ENCODE peak calls at places on chromosomes 2 and 18, in nine cellular contexts. One of them, this sample, is unnamed.

GRCh38 chr2:168457177-168457905 is 1.3 kb downstream of the CERS6 start:
- DNase-seq in HCT116: no peak
- DNase-seq in HepG2: no peak
- DNase-seq in Panc1: no peak
- DNase-seq in K562: no peak
- DNase-seq in GM12878: peak
- DNase-seq in GM23338: no peak
- DNase-seq in endothelial cell of umbilical vein: peak
- DNase-seq in prostate gland: no peak
- DNase-seq in this sample: peak

GRCh38 chr2:28160986-28161425 is 231.7 kb upstream of the FOSL2 start:
- DNase-seq in HCT116: no peak
- DNase-seq in HepG2: no peak
- DNase-seq in Panc1: no peak
- DNase-seq in K562: no peak
- DNase-seq in GM12878: no peak
- DNase-seq in GM23338: peak
- DNase-seq in endothelial cell of umbilical vein: no peak
- DNase-seq in prostate gland: no peak
- DNase-seq in this sample: no peak

GRCh38 chr2:135844285-135844985 is 7.5 kb upstream of the LCT start:
- DNase-seq in HCT116: no peak
- DNase-seq in HepG2: no peak
- DNase-seq in Panc1: no peak
- DNase-seq in K562: no peak
- DNase-seq in GM12878: no peak
- DNase-seq in GM23338: no peak
- DNase-seq in endothelial cell of umbilical vein: no peak
- DNase-seq in prostate gland: no peak
- DNase-seq in this sample: no peak

GRCh38 chr2:10161961-10162441 is 39.5 kb downstream of the RRM2 start:
- DNase-seq in HCT116: no peak
- DNase-seq in HepG2: no peak
- DNase-seq in Panc1: no peak
- DNase-seq in K562: no peak
- DNase-seq in GM12878: no peak
- DNase-seq in GM23338: no peak
- DNase-seq in endothelial cell of umbilical vein: peak
- DNase-seq in prostate gland: no peak
- DNase-seq in this sample: no peak

GRCh38 chr18:48436907-48437306 is 27.7 kb upstream of the ZBTB7C start:
- DNase-seq in HCT116: no peak
- DNase-seq in HepG2: no peak
- DNase-seq in Panc1: no peak
- DNase-seq in K562: no peak
- DNase-seq in GM12878: no peak
- DNase-seq in GM23338: no peak
- DNase-seq in endothelial cell of umbilical vein: no peak
- DNase-seq in prostate gland: no peak
- DNase-seq in this sample: no peak

GRCh38 chr2:66489433-66489832 is 54.5 kb downstream of the MEIS1 start:
- DNase-seq in HCT116: no peak
- DNase-seq in HepG2: no peak
- DNase-seq in Panc1: no peak
- DNase-seq in K562: no peak
- DNase-seq in GM12878: no peak
- DNase-seq in GM23338: no peak
- DNase-seq in endothelial cell of umbilical vein: peak
- DNase-seq in prostate gland: no peak
- DNase-seq in this sample: no peak

GRCh38 chr2:16626497-16626896 is 39.1 kb downstream of the CYRIA start:
- DNase-seq in HCT116: no peak
- DNase-seq in HepG2: no peak
- DNase-seq in Panc1: no peak
- DNase-seq in K562: no peak
- DNase-seq in GM12878: no peak
- DNase-seq in GM23338: no peak
- DNase-seq in endothelial cell of umbilical vein: no peak
- DNase-seq in prostate gland: no peak
- DNase-seq in this sample: no peak

GRCh38 chr2:67625178-67625577 is 228.0 kb downstream of the ETAA1 start:
- DNase-seq in HCT116: no peak
- DNase-seq in HepG2: no peak
- DNase-seq in Panc1: no peak
- DNase-seq in K562: no peak
- DNase-seq in GM12878: no peak
- DNase-seq in GM23338: no peak
- DNase-seq in endothelial cell of umbilical vein: no peak
- DNase-seq in prostate gland: no peak
- DNase-seq in this sample: no peak

GRCh38 chr2:113203901-113204519 is 30.2 kb downstream of the PSD4 start:
- DNase-seq in HCT116: peak
- DNase-seq in HepG2: peak
- DNase-seq in Panc1: peak
- DNase-seq in K562: peak
- DNase-seq in GM12878: peak
- DNase-seq in GM23338: peak
- DNase-seq in endothelial cell of umbilical vein: peak
- DNase-seq in prostate gland: peak
- DNase-seq in this sample: peak

GRCh38 chr2:145797692-145798091 is 1277.8 kb upstream of the ZEB2 start:
- DNase-seq in HCT116: no peak
- DNase-seq in HepG2: no peak
- DNase-seq in Panc1: no peak
- DNase-seq in K562: no peak
- DNase-seq in GM12878: no peak
- DNase-seq in GM23338: no peak
- DNase-seq in endothelial cell of umbilical vein: peak
- DNase-seq in prostate gland: no peak
- DNase-seq in this sample: no peak

GRCh38 chr18:69968073-69968472 is 20.4 kb upstream of the CD226 start:
- DNase-seq in HCT116: no peak
- DNase-seq in HepG2: no peak
- DNase-seq in Panc1: no peak
- DNase-seq in K562: no peak
- DNase-seq in GM12878: no peak
- DNase-seq in GM23338: peak
- DNase-seq in endothelial cell of umbilical vein: no peak
- DNase-seq in prostate gland: no peak
- DNase-seq in this sample: no peak

DNA sequence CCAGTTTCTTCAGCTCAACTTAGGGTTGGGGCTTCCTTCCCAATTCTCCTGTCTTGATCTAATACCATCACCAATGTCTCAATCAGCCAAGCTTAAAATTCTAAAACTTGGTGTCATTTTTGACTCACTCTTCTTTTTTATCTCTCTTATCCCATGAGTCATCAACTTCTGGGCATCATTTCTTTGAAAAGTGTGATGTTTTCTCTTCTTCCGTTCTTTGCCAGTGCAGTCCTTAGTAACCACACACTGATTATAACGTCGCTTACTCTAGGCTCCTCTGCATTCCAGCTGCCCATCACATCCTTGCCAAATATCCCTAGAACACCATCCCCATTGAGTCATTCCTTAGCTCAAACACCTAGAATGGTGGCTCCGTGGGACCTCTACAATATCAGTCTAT is 27.4 kb upstream of the MRO start:
- DNase-seq in HCT116: no peak
- DNase-seq in HepG2: no peak
- DNase-seq in Panc1: no peak
- DNase-seq in K562: no peak
- DNase-seq in GM12878: no peak
- DNase-seq in GM23338: no peak
- DNase-seq in endothelial cell of umbilical vein: no peak
- DNase-seq in prostate gland: no peak
- DNase-seq in this sample: no peak
- H3K27ac ChIP-seq in HCT116: no peak
- H3K27ac ChIP-seq in HepG2: no peak
- H3K27ac ChIP-seq in Panc1: no peak
- H3K27ac ChIP-seq in K562: no peak
- H3K27ac ChIP-seq in GM12878: no peak
- H3K27ac ChIP-seq in GM23338: no peak
- H3K27ac ChIP-seq in endothelial cell of umbilical vein: no peak
- H3K27ac ChIP-seq in prostate gland: no peak
- H3K27ac ChIP-seq in this sample: no peak

GRCh38 chr18:63307555-63308200 is 11.9 kb downstream of the BCL2 start:
- DNase-seq in HCT116: no peak
- DNase-seq in HepG2: no peak
- DNase-seq in Panc1: no peak
- DNase-seq in K562: no peak
- DNase-seq in GM12878: no peak
- DNase-seq in GM23338: no peak
- DNase-seq in endothelial cell of umbilical vein: no peak
- DNase-seq in prostate gland: no peak
- DNase-seq in this sample: no peak

GRCh38 chr18:63306249-63306648 is 13.3 kb downstream of the BCL2 start:
- DNase-seq in HCT116: no peak
- DNase-seq in HepG2: no peak
- DNase-seq in Panc1: no peak
- DNase-seq in K562: no peak
- DNase-seq in GM12878: no peak
- DNase-seq in GM23338: no peak
- DNase-seq in endothelial cell of umbilical vein: no peak
- DNase-seq in prostate gland: no peak
- DNase-seq in this sample: no peak

GRCh38 chr18:63311481-63312409 is 7.8 kb downstream of the BCL2 start:
- DNase-seq in HCT116: no peak
- DNase-seq in HepG2: no peak
- DNase-seq in Panc1: no peak
- DNase-seq in K562: no peak
- DNase-seq in GM12878: peak
- DNase-seq in GM23338: no peak
- DNase-seq in endothelial cell of umbilical vein: no peak
- DNase-seq in prostate gland: no peak
- DNase-seq in this sample: no peak

GRCh38 chr18:63306819-63307554 is 12.6 kb downstream of the BCL2 start:
- DNase-seq in HCT116: no peak
- DNase-seq in HepG2: no peak
- DNase-seq in Panc1: no peak
- DNase-seq in K562: no peak
- DNase-seq in GM12878: no peak
- DNase-seq in GM23338: no peak
- DNase-seq in endothelial cell of umbilical vein: no peak
- DNase-seq in prostate gland: no peak
- DNase-seq in this sample: no peak

DNA sequence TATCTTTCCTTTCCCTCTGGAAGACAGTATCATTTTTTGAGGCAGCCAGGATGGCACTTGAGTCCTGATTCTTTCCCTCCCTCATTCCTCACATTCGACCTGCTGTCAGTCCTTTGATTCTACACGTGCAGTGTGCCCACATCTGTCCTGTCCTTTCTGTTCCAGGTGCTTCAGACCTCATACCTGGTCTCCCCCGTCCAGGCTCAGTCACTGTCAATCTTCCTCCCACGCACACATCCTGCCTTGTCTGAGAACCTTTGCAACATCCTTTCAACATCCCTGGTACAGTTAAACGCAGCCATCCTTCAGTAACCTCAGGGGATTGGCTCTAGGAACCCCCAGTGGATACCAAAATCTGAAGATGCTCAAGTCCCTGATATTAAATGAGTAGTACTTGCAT is 10.1 kb downstream of the BCL2 start:
- DNase-seq in HCT116: no peak
- DNase-seq in HepG2: no peak
- DNase-seq in Panc1: no peak
- DNase-seq in K562: no peak
- DNase-seq in GM12878: no peak
- DNase-seq in GM23338: no peak
- DNase-seq in endothelial cell of umbilical vein: no peak
- DNase-seq in prostate gland: no peak
- DNase-seq in this sample: no peak
- TF ChIP-seq POLR2AphosphoS5 in HCT116: no peak
- TF ChIP-seq POLR2AphosphoS5 in HepG2: no peak
- TF ChIP-seq POLR2AphosphoS5 in Panc1: no peak
- TF ChIP-seq POLR2AphosphoS5 in K562: no peak
- TF ChIP-seq POLR2AphosphoS5 in GM12878: peak
- TF ChIP-seq POLR2AphosphoS5 in GM23338: no peak
- TF ChIP-seq POLR2AphosphoS5 in endothelial cell of umbilical vein: no peak
- TF ChIP-seq POLR2AphosphoS5 in prostate gland: no peak
- TF ChIP-seq POLR2AphosphoS5 in this sample: peak

GRCh38 chr2:138501427-138502252 is at the start of gene SPOPL:
- DNase-seq in HCT116: peak
- DNase-seq in HepG2: peak
- DNase-seq in Panc1: no peak
- DNase-seq in K562: peak
- DNase-seq in GM12878: no peak
- DNase-seq in GM23338: peak
- DNase-seq in endothelial cell of umbilical vein: peak
- DNase-seq in prostate gland: peak
- DNase-seq in this sample: peak
- TF ChIP-seq CTCF in HCT116: no peak
- TF ChIP-seq CTCF in HepG2: peak
- TF ChIP-seq CTCF in Panc1: peak
- TF ChIP-seq CTCF in K562: peak
- TF ChIP-seq CTCF in GM12878: no peak
- TF ChIP-seq CTCF in GM23338: no peak
- TF ChIP-seq CTCF in endothelial cell of umbilical vein: no peak
- TF ChIP-seq CTCF in prostate gland: peak
- TF ChIP-seq CTCF in this sample: no peak

DNA sequence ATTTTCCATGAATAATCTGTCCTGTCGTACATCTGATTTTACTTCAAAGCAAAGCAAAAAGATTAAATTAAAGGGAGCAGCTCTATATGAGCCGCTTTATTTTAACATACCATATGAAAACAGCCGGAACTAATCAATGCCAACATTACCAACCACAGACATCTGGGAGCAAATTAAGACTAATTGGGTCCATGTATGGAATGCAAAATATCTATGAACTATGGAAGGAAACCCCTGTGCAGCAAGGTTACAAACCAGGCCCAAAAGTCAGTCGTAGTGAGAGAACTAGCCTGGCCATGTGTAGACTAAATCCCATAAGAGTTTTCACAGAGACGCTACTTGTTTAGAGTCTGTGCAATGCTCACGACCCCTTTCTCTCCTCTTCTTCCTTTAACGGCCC is 53.1 kb upstream of the RPL31 start:
- DNase-seq in HCT116: no peak
- DNase-seq in HepG2: no peak
- DNase-seq in Panc1: no peak
- DNase-seq in K562: no peak
- DNase-seq in GM12878: no peak
- DNase-seq in GM23338: no peak
- DNase-seq in endothelial cell of umbilical vein: no peak
- DNase-seq in prostate gland: no peak
- DNase-seq in this sample: no peak
- H3K27ac ChIP-seq in HCT116: no peak
- H3K27ac ChIP-seq in HepG2: no peak
- H3K27ac ChIP-seq in Panc1: no peak
- H3K27ac ChIP-seq in K562: no peak
- H3K27ac ChIP-seq in GM12878: no peak
- H3K27ac ChIP-seq in GM23338: no peak
- H3K27ac ChIP-seq in endothelial cell of umbilical vein: no peak
- H3K27ac ChIP-seq in prostate gland: no peak
- H3K27ac ChIP-seq in this sample: no peak